ENCODE peak calls at places on chromosomes 3 and 15, in nine cellular contexts. B is effector memory CD4-positive, alpha-beta T cell; S is PC-9; Z is body of pancreas; W is pancreas; H is heart right ventricle; O is AG04450; Y is sigmoid colon; X is lower lobe of right lung. E is an unnamed sample.
A peak's percentile ranks its signal among the peaks of the same experiment; 100 is the strongest.

GRCh38 chr3:120350431-120350941 is 1.3 kb upstream of the LRRC58 start:
- DNase-seq in B (no peak), S (peak; percentile 9), Z (peak; percentile 20), W (no peak), H (peak; percentile 13), O (peak; percentile 54), Y (peak; percentile 67), X (peak; percentile 45), E (no peak)

GRCh38 chr3:197505796-197506553 is 49.8 kb downstream of the BDH1 start:
- DNase-seq in B (no peak), S (no peak), Z (no peak), W (no peak), H (no peak), O (no peak), Y (no peak), X (peak; percentile 76), E (no peak)

GRCh38 chr3:172607305-172608121 is 84.3 kb upstream of the TNFSF10 start:
- DNase-seq in B (no peak), S (no peak), Z (peak; percentile 39), W (no peak), H (peak; percentile 56), O (peak; percentile 61), Y (no peak), X (no peak), E (peak; percentile 64)

GRCh38 chr3:165532851-165533250 is 304.4 kb downstream of the BCHE start:
- DNase-seq in B (no peak), S (no peak), Z (no peak), W (no peak), H (no peak), O (no peak), Y (no peak), X (no peak), E (no peak)

GRCh38 chr3:93979850-93980677 is at the start of gene ARL13B:
- DNase-seq in B (peak; percentile 94), S (peak; percentile 98), Z (peak; percentile 99), W (peak; percentile 97), H (peak; percentile 98), O (peak; percentile 93), Y (peak; percentile 100), X (peak; percentile 99), E (peak; percentile 93)

GRCh38 chr3:194100856-194101390 is 35.0 kb upstream of the HES1 start:
- DNase-seq in B (no peak), S (no peak), Z (no peak), W (no peak), H (no peak), O (no peak), Y (no peak), X (no peak), E (no peak)

GRCh38 chr3:193560870-193561269 is 6.2 kb upstream of the ATP13A4 start:
- DNase-seq in B (no peak), S (no peak), Z (no peak), W (no peak), H (peak; percentile 9), O (no peak), Y (no peak), X (no peak), E (no peak)

GRCh38 chr3:48623851-48624547 is 2.4 kb upstream of the TMEM89 start:
- DNase-seq in B (no peak), S (no peak), Z (no peak), W (no peak), H (no peak), O (no peak), Y (no peak), X (no peak), E (no peak)

GRCh38 chr3:196063049-196063448 is 18.8 kb downstream of the TFRC start:
- DNase-seq in B (no peak), S (no peak), Z (no peak), W (no peak), H (no peak), O (no peak), Y (no peak), X (no peak), E (no peak)

GRCh38 chr15:39736646-39737550 is 45.7 kb downstream of the FSIP1 start:
- DNase-seq in B (no peak), S (no peak), Z (peak; percentile 3), W (no peak), H (peak; percentile 64), O (no peak), Y (no peak), X (no peak), E (no peak)

GRCh38 chr15:33086500-33087141 is 107.9 kb downstream of the FMN1 start:
- DNase-seq in B (no peak), S (no peak), Z (no peak), W (no peak), H (no peak), O (no peak), Y (no peak), X (no peak), E (no peak)

GRCh38 chr15:78437107-78437761 is 782 bp upstream of the IREB2 start:
- DNase-seq in B (no peak), S (no peak), Z (no peak), W (no peak), H (no peak), O (no peak), Y (no peak), X (no peak), E (no peak)

GRCh38 chr15:50911001-50911400 is 2.5 kb downstream of the AP4E1 start:
- DNase-seq in B (no peak), S (no peak), Z (no peak), W (no peak), H (no peak), O (no peak), Y (no peak), X (no peak), E (no peak)
- H3K27ac ChIP-seq in B (no peak overlapping the region), S (no peak overlapping the region), Z (no peak overlapping the region), W (no peak overlapping the region), H (no peak overlapping the region), O (peak overlapping the region; percentile 73), Y (no peak overlapping the region), X (peak overlapping the region; percentile 21), E (peak overlapping the region; percentile 95)

GRCh38 chr3:126961191-126961790 is 21.6 kb upstream of the PLXNA1 start:
- DNase-seq in B (no peak), S (peak; percentile 68), Z (peak; percentile 80), W (peak; percentile 53), H (peak; percentile 77), O (no peak), Y (peak; percentile 80), X (peak; percentile 70), E (peak; percentile 36)

GRCh38 chr3:126959921-126960603 is 22.9 kb upstream of the PLXNA1 start:
- DNase-seq in B (no peak), S (peak; percentile 76), Z (no peak), W (no peak), H (no peak), O (no peak), Y (peak; percentile 52), X (no peak), E (peak; percentile 33)

GRCh38 chr3:126961791-126962461 is 21.0 kb upstream of the PLXNA1 start:
- DNase-seq in B (no peak), S (peak; percentile 78), Z (peak; percentile 22), W (no peak), H (peak; percentile 28), O (no peak), Y (peak; percentile 68), X (no peak), E (no peak)

GRCh38 chr3:126959144-126959920 is 23.6 kb upstream of the PLXNA1 start:
- DNase-seq in B (no peak), S (no peak), Z (no peak), W (no peak), H (no peak), O (no peak), Y (peak; percentile 42), X (no peak), E (no peak)

GRCh38 chr3:126960604-126960995 is 22.3 kb upstream of the PLXNA1 start:
- DNase-seq in B (no peak), S (no peak), Z (no peak), W (no peak), H (peak; percentile 55), O (no peak), Y (peak; percentile 64), X (no peak), E (no peak)
- H3K27ac ChIP-seq in B (no peak overlapping the region), S (peak overlapping the region; percentile 35), Z (no peak overlapping the region), W (no peak overlapping the region), H (peak overlapping the region; percentile 22), O (no peak overlapping the region), Y (no peak overlapping the region), X (no peak overlapping the region), E (peak overlapping the region; percentile 49)

DNA sequence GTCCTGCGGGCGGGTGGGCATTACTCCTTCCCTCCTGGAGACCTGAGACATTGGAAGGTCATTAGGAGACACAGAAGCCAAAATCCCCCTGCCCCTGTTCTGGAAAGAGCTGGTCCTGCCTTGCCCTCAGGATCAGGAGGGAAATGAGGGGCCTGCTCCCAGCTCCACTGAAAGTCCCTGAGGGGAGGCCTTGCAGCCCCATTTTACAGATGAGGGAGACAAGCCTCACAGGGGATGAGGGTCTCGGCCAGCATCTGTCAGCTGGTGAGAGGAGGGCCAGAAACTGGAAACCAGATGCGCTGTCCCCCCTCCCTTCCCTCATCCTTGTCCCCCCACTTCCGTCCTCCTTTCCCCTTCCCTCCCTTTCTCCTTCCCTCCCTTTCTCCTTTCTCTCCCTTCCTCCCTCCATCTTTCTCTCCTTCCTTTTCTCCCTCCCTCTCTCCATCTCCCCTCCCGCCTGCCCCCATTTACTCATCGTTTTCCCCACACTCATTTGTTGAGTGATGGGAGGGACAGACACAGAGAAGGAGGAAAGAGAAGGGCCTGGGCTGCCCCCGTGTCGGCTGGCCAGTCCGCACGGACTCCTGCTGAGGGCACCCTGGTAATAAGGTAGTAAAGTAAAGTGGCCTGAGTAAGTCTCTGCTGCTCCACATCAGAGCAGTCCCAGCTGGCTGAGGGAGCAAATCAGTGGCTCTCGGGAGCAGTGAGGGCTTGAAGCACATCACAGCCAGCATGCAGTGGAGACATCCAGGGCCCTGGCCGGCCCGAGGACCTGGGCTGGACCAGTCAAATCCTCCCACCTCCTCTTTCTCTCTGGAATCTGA is 112.4 kb upstream of the ALDH1A3 start:
- DNase-seq in B (no peak), S (no peak), Z (no peak), W (no peak), H (no peak), O (no peak), Y (peak; percentile 52), X (no peak), E (no peak)
- H3K27ac ChIP-seq in B (no peak overlapping the region), S (no peak overlapping the region), Z (no peak overlapping the region), W (no peak overlapping the region), H (no peak overlapping the region), O (no peak overlapping the region), Y (no peak overlapping the region), X (no peak overlapping the region), E (no peak overlapping the region)

GRCh38 chr3:42731476-42732195 is 29.0 kb upstream of the HHATL start:
- DNase-seq in B (no peak), S (no peak), Z (no peak), W (no peak), H (no peak), O (no peak), Y (peak; percentile 44), X (no peak), E (no peak)
- H3K27ac ChIP-seq in B (no peak overlapping the region), S (no peak overlapping the region), Z (no peak overlapping the region), W (no peak overlapping the region), H (no peak overlapping the region), O (no peak overlapping the region), Y (peak overlapping the region; percentile 41), X (no peak overlapping the region), E (no peak overlapping the region)

GRCh38 chr3:156617145-156617544 is 57.2 kb upstream of the TIPARP start:
- DNase-seq in B (no peak), S (no peak), Z (no peak), W (no peak), H (no peak), O (no peak), Y (no peak), X (no peak), E (no peak)
- H3K27ac ChIP-seq in B (no peak overlapping the region), S (no peak overlapping the region), Z (no peak overlapping the region), W (no peak overlapping the region), H (no peak overlapping the region), O (no peak overlapping the region), Y (no peak overlapping the region), X (no peak overlapping the region), E (peak overlapping the region; percentile 37)